ENCODE peak calls at places on chromosomes 1 and 21, in six cellular contexts. T is EL; Z is iPS-NIHi11; U is germinal center; R is activated CD4-positive, alpha-beta T cell treated with anti-CD3 and anti-CD28 coated beads for 36 hours; E is fibroblast of lung. S is an unnamed sample.

GRCh38 chr1:114741963-114742746 is 15.6 kb downstream of the CSDE1 start:
- DNase-seq in R (no peak), Z (no peak), E (no peak), U (no peak), T (no peak), S (no peak)

GRCh38 chr1:5312870-5313269 is 658.5 kb downstream of the AJAP1 start:
- DNase-seq in Z (no peak), E (no peak), R (no peak), U (no peak), T (no peak), S (no peak)

GRCh38 chr21:33754493-33754892 is 112.2 kb downstream of the ITSN1 start:
- DNase-seq in R (no peak), U (no peak), E (no peak), T (no peak), Z (no peak), S (no peak)

GRCh38 chr1:110673805-110674336 is 869 bp downstream of the KCNA3 start:
- DNase-seq in Z (no peak), T (no peak), U (peak), E (no peak), R (peak), S (no peak)

GRCh38 chr1:196380311-196380710 is 227.9 kb downstream of the KCNT2 start:
- DNase-seq in R (no peak), T (no peak), Z (no peak), U (no peak), E (no peak), S (no peak)

GRCh38 chr1:156922986-156923564 is 2.6 kb downstream of the LRRC71 start:
- DNase-seq in U (no peak), Z (peak), E (no peak), R (no peak), T (no peak), S (no peak)

GRCh38 chr1:212255705-212256307 is 29.4 kb upstream of the PPP2R5A start:
- DNase-seq in T (no peak), E (no peak), Z (no peak), R (peak), U (no peak), S (no peak)

GRCh38 chr1:55520861-55521260 is 305.7 kb upstream of the USP24 start:
- DNase-seq in T (no peak), E (no peak), Z (no peak), U (no peak), R (no peak), S (no peak)

GRCh38 chr1:116740726-116741125 is 13.5 kb upstream of the CD2 start:
- DNase-seq in R (no peak), E (no peak), U (no peak), Z (no peak), T (no peak), S (no peak)

GRCh38 chr1:233337505-233337904 is 10.0 kb downstream of the MAP3K21 start:
- DNase-seq in U (no peak), T (no peak), E (no peak), Z (no peak), R (no peak), S (no peak)

GRCh38 chr21:17454315-17455027 is 58.4 kb upstream of the CXADR start:
- DNase-seq in U (no peak), Z (peak), E (peak), T (peak), R (peak), S (peak)

GRCh38 chr1:2203671-2204383 is 9.3 kb upstream of the FAAP20 start:
- DNase-seq in T (no peak), E (no peak), R (no peak), Z (no peak), U (no peak), S (no peak)

GRCh38 chr1:196732526-196732925 is 42.1 kb upstream of the CFHR3 start:
- DNase-seq in U (no peak), Z (no peak), T (no peak), R (no peak), E (no peak), S (no peak)

GRCh38 chr1:235014756-235015155 is 113.9 kb downstream of the TOMM20 start:
- DNase-seq in R (no peak), E (no peak), T (no peak), Z (no peak), U (no peak), S (no peak)

GRCh38 chr1:104402178-104402577 is 652.5 kb downstream of the AMY1C start:
- DNase-seq in Z (no peak), E (no peak), T (no peak), U (no peak), R (no peak), S (no peak)

GRCh38 chr1:160453443-160453842 is 53.1 kb downstream of the VANGL2 start:
- DNase-seq in Z (no peak), T (no peak), U (no peak), E (no peak), R (peak), S (no peak)

GRCh38 chr1:111361761-111362160 is 65.8 kb downstream of the OVGP1 start:
- DNase-seq in U (no peak), T (no peak), R (no peak), E (no peak), Z (no peak), S (no peak)

GRCh38 chr21:45309069-45309521 is 21.4 kb upstream of the POFUT2 start:
- DNase-seq in R (peak), T (peak), Z (peak), U (no peak), E (peak), S (no peak)

GRCh38 chr1:83033682-83034081 is 965.2 kb downstream of the TTLL7 start:
- DNase-seq in E (peak), Z (no peak), R (no peak), T (peak), U (no peak), S (no peak)

GRCh38 chr1:43205671-43206070 is 33.5 kb downstream of the CFAP57 start:
- DNase-seq in R (no peak), E (peak), T (peak), U (no peak), Z (no peak), S (peak)

GRCh38 chr21:27954806-27955205 is 987.9 kb upstream of the ADAMTS5 start:
- DNase-seq in T (peak), E (peak), R (no peak), U (no peak), Z (no peak), S (peak)

GRCh38 chr1:38899560-38899959 is 18.2 kb upstream of the GJA9 start:
- DNase-seq in T (no peak), E (no peak), Z (no peak), R (no peak), U (no peak), S (no peak)

GRCh38 chr1:234315091-234315541 is 58.1 kb upstream of the COA6 start:
- DNase-seq in R (peak), T (peak), E (peak), Z (no peak), U (no peak), S (peak)

GRCh38 chr21:42219606-42220137 is 732 bp downstream of the ABCG1 start:
- DNase-seq in E (peak), U (peak), Z (peak), R (peak), T (no peak), S (no peak)